ENCODE peak calls at places on chromosomes 4 and X, in seven cellular contexts. L is nucleus accumbens, D is uterus, I is cardiac muscle cell, T is sigmoid colon, R is ACHN, B is occipital lobe. V is an unnamed sample.

GRCh38 chr4:185016946-185017797 is 1.1 kb upstream of the HELT start:
- DNase-seq in L (no peak), T (no peak), R (peak), I (peak), D (no peak), B (no peak), V (no peak)

GRCh38 chrX:133985164-133986007 is at the start of gene GPC3:
- DNase-seq in T (peak), B (no peak), D (peak), R (peak), I (peak), L (no peak), V (no peak)

GRCh38 chr4:130675262-130675661 is 1579.3 kb downstream of the C4orf33 start:
- DNase-seq in I (no peak), R (no peak), L (no peak), B (no peak), T (no peak), D (no peak), V (no peak)

GRCh38 chr4:142112451-142112850 is 476.1 kb downstream of the IL15 start:
- DNase-seq in R (no peak), L (no peak), D (no peak), B (no peak), T (no peak), I (peak), V (no peak)

GRCh38 chrX:106619797-106620196 is 8.0 kb downstream of the RADX start:
- DNase-seq in R (peak), L (no peak), B (no peak), T (no peak), I (peak), D (no peak), V (no peak)

GRCh38 chr4:89906316-89906715 is 11.7 kb downstream of the MMRN1 start:
- DNase-seq in D (no peak), R (no peak), B (no peak), T (no peak), L (no peak), I (no peak), V (no peak)

GRCh38 chr4:10458190-10458589 is 964 bp upstream of the ZNF518B start:
- DNase-seq in D (no peak), T (no peak), R (no peak), L (no peak), I (no peak), B (no peak), V (no peak)

GRCh38 chrX:19571708-19572107 is 56.4 kb upstream of the MAP3K15 start:
- DNase-seq in D (no peak), T (no peak), I (no peak), L (no peak), R (no peak), B (no peak), V (no peak)

GRCh38 chr4:38163216-38164006 is 203.2 kb downstream of the PTTG2 start:
- DNase-seq in R (no peak), L (no peak), D (no peak), I (no peak), B (no peak), T (no peak), V (no peak)

GRCh38 chr4:183887351-183887750 is 17.8 kb upstream of the STOX2 start:
- DNase-seq in L (no peak), D (no peak), B (no peak), R (no peak), I (no peak), T (no peak), V (no peak)

GRCh38 chr4:149999485-150000074 is 78.7 kb upstream of the DCLK2 start:
- DNase-seq in L (no peak), D (peak), R (peak), I (peak), B (peak), T (peak), V (peak)

GRCh38 chr4:159103406-159104131 is 690 bp downstream of the RAPGEF2 start:
- DNase-seq in R (peak), L (no peak), D (peak), T (peak), B (peak), I (peak), V (peak)

GRCh38 chr4:176830971-176831370 is 38.2 kb upstream of the VEGFC start:
- DNase-seq in T (no peak), D (no peak), R (no peak), I (no peak), B (no peak), L (no peak), V (no peak)

GRCh38 chr4:142572076-142572475 is 274.0 kb downstream of the INPP4B start:
- DNase-seq in R (no peak), D (no peak), L (no peak), T (no peak), B (no peak), I (no peak), V (no peak)

GRCh38 chr4:158302076-158302866 is 92.0 kb downstream of the TMEM144 start:
- DNase-seq in R (no peak), B (no peak), L (no peak), D (no peak), T (no peak), I (peak), V (no peak)

GRCh38 chrX:48107717-48108116 is 22.7 kb upstream of the SPACA5B start:
- DNase-seq in D (no peak), I (no peak), T (no peak), R (no peak), B (no peak), L (no peak), V (no peak)

GRCh38 chr4:169030575-169030982 is 20.5 kb upstream of the CBR4 start:
- DNase-seq in L (no peak), R (no peak), I (peak), B (no peak), D (no peak), T (no peak), V (no peak)

GRCh38 chr4:56731857-56732256 is 50.8 kb upstream of the HOPX start:
- DNase-seq in B (no peak), D (no peak), L (no peak), I (no peak), R (no peak), T (no peak), V (no peak)